ENCODE peak calls at places on chromosomes 5 and 9, in five cellular contexts. N is BE2C, P is GM13976, U is Calu3, J is spleen. S is an unnamed sample.

GRCh38 chr5:56270058-56270457 is 36.9 kb upstream of the ANKRD55 start:
- DNase-seq in N (peak), P (no peak), U (no peak), J (no peak), S (no peak)

GRCh38 chr9:75131700-75132099 is 43.4 kb downstream of the OSTF1 start:
- DNase-seq in N (no peak), P (no peak), U (no peak), J (no peak), S (no peak)

GRCh38 chr5:180990086-180990888 is 1.6 kb downstream of the BTNL3 start:
- DNase-seq in N (no peak), P (no peak), U (no peak), J (no peak), S (no peak)

GRCh38 chr5:58462623-58463230 is 2.8 kb upstream of the PLK2 start:
- DNase-seq in N (peak), P (peak), U (peak), J (no peak), S (no peak)

GRCh38 chr9:122216798-122217418 is 11.8 kb downstream of the LHX6 start:
- DNase-seq in N (no peak), P (peak), U (no peak), J (no peak), S (no peak)

GRCh38 chr5:167853421-167853820 is 438.0 kb upstream of the WWC1 start:
- DNase-seq in N (no peak), P (no peak), U (no peak), J (no peak), S (no peak)

GRCh38 chr5:32645246-32645645 is 59.9 kb downstream of the SUB1 start:
- DNase-seq in N (no peak), P (no peak), U (no peak), J (no peak), S (no peak)

GRCh38 chr9:120913673-120914266 is 12.8 kb downstream of the TRAF1 start:
- DNase-seq in N (no peak), P (no peak), U (no peak), J (no peak), S (no peak)

GRCh38 chr5:104361932-104362331 is 799.3 kb upstream of the NUDT12 start:
- DNase-seq in N (no peak), P (no peak), U (no peak), J (no peak), S (no peak)

GRCh38 chr5:20286512-20286911 is 298.5 kb upstream of the CDH18 start:
- DNase-seq in N (no peak), P (no peak), U (no peak), J (no peak), S (no peak)

GRCh38 chr5:95996904-95997751 is 35.5 kb upstream of the ELL2 start:
- DNase-seq in N (no peak), P (no peak), U (no peak), J (no peak), S (no peak)

GRCh38 chr9:79362100-79363081 is 209.4 kb upstream of the TLE4 start:
- DNase-seq in N (no peak), P (no peak), U (no peak), J (no peak), S (no peak)

GRCh38 chr5:62780888-62781287 is 202.3 kb downstream of the LRRC70 start:
- DNase-seq in N (no peak), P (no peak), U (no peak), J (no peak), S (no peak)

GRCh38 chr5:155418960-155419579 is 405.5 kb downstream of the KIF4B start:
- DNase-seq in N (no peak), P (no peak), U (no peak), J (no peak), S (no peak)

GRCh38 chr5:176176231-176176630 is 62.0 kb upstream of the SIMC1 start:
- DNase-seq in N (no peak), P (no peak), U (no peak), J (no peak), S (no peak)

GRCh38 chr5:176180781-176181180 is 57.4 kb upstream of the SIMC1 start:
- DNase-seq in N (no peak), P (no peak), U (no peak), J (no peak), S (no peak)

GRCh38 chr5:176180339-176180738 is 57.9 kb upstream of the SIMC1 start:
- DNase-seq in N (no peak), P (no peak), U (no peak), J (no peak), S (no peak)

GRCh38 chr5:176181271-176181855 is 56.9 kb upstream of the SIMC1 start:
- DNase-seq in N (no peak), P (no peak), U (no peak), J (no peak), S (no peak)

GRCh38 chr5:176178789-176179188 is 59.4 kb upstream of the SIMC1 start:
- DNase-seq in N (no peak), P (no peak), U (peak), J (no peak), S (no peak)
- TF ChIP-seq CTCF in N (peak), P (no peak), U (no peak), J (no peak), S (no peak)

GRCh38 chr5:83528439-83528769 is 56.9 kb downstream of the VCAN start:
- DNase-seq in N (no peak), P (no peak), U (no peak), J (no peak), S (no peak)
- TF ChIP-seq CTCF in N (no peak), P (no peak), U (no peak), J (no peak), S (no peak)

DNA sequence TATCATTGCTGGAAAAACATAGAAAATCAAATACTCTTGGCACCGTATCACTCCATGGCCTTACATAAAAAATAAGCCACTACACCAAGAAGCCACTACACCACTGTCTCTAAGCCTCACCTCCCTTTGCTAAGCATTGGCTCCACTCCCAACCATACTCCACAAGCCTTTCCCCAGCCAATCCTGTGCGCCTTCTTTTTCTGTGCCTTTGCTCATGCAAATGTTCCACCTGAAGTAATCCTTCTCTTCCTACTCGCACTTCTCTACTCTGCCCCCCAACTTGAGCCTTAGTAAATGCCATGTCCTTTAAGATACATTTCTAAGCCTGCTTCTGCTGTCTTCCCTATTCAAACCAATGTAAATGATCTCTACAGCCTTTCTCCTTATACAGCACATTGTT is 454.7 kb upstream of the TUSC1 start:
- DNase-seq in N (no peak), P (no peak), U (no peak), J (no peak), S (no peak)
- TF ChIP-seq CTCF in N (no peak), P (no peak), U (no peak), J (no peak), S (no peak)

DNA sequence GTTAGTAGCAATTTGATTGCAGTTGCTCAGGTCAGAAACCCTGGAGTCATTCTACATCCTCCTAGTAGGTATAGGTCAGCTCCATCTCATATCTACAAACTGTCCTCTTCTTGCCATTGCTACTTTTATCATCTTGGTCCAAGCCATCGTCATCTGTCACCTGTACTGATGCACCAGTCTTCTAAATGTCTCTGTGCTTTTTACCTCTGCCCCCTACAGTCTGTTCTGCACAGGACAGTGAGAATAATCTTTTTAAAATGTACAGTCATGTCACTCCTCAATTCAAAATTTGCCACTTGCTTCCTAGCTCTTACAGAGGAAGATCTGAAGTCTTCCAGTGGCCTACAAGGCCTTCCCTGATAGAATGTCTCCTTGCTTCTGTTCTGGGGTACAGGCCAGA is 6.8 kb downstream of the NNT start:
- DNase-seq in N (no peak), P (peak), U (no peak), J (no peak), S (no peak)
- TF ChIP-seq CTCF in N (peak), P (peak), U (no peak), J (no peak), S (no peak)

GRCh38 chr5:140242890-140243585 is 59.9 kb downstream of the PFDN1 start:
- DNase-seq in N (no peak), P (no peak), U (no peak), J (no peak), S (no peak)
- TF ChIP-seq CTCF in N (no peak), P (no peak), U (no peak), J (no peak), S (no peak)

DNA sequence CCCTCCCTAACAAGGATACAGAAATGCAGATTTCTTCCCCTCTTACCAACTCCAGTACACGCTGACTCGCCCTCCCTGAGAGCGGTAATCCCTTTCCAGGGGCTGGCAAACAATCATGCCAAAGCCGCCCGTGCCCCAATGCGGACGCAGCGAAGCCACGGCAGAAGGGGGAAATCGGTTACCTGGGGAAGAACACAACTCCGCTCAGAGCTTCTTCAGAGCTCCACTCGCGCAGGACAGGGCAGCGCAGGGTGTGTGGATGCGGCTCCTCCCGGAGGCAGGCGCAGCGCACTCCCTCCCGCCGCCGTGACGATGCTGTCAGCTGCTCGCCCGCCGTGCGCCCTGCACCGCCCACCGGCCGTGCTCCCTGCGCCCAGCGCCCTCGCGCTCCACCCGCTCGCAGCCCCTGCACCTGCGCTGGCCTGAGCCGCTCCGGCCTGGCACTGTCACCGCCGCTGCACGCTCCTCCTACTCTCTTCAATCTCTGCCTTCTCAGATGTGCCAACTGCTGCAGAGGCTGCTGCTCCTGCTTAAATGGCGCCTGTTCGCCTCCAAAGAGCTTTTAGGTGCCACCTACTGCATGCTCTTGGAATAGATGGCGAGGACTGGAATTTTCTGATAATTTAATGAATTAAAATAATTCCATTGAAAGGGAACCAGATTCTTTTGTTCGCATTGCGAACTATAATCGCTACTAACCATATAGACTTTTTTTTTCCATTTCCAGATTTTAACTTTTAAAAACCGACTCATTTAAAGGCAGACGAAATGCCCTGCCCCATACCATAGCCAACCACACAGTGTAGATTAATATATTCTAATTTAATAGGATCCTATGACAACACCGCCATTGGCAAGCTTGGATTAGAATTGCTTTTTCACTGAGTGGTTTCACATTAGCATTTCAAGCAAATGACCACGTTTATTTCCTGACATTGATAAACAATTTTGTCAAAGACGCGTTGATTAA is at the start of gene DIRAS2:
- DNase-seq in N (peak), P (peak), U (peak), J (peak), S (peak)
- TF ChIP-seq CTCF in N (peak), P (no peak), U (peak), J (no peak), S (peak)